ENCODE peak calls at places on chromosomes 12 and 14, in four cellular contexts. I is HepG2, X is IMR-90, G is H1. J is an unnamed sample.

GRCh38 chr12:88334271-88334670 is 192.2 kb downstream of the TMTC3 start:
- DNase-seq in I (no peak), X (peak; percentile 63), G (no peak), J (no peak)

GRCh38 chr14:92368001-92368400 is 45.0 kb downstream of the SLC24A4 start:
- DNase-seq in I (no peak), X (no peak), G (no peak), J (no peak)

GRCh38 chr14:69606258-69606657 is 5.1 kb upstream of the SUSD6 start:
- DNase-seq in I (peak; percentile 81), X (no peak), G (no peak), J (no peak)

GRCh38 chr12:63849641-63850040 is 5.1 kb downstream of the SRGAP1 start:
- DNase-seq in I (no peak), X (no peak), G (no peak), J (no peak)

GRCh38 chr12:49603721-49604120 is 1.7 kb downstream of the FAM186B start:
- DNase-seq in I (no peak), X (no peak), G (no peak), J (no peak)

GRCh38 chr12:105083551-105084105 is 630 bp downstream of the ALDH1L2 start:
- DNase-seq in I (no peak), X (peak; percentile 77), G (peak; percentile 50), J (peak; percentile 36)

GRCh38 chr14:56273949-56274348 is 155.7 kb downstream of the PELI2 start:
- DNase-seq in I (no peak), X (no peak), G (no peak), J (no peak)

GRCh38 chr12:64491718-64492117 is 39.8 kb downstream of the TBK1 start:
- DNase-seq in I (no peak), X (no peak), G (no peak), J (no peak)

GRCh38 chr14:68959035-68959434 is 20.1 kb downstream of the ACTN1 start:
- DNase-seq in I (no peak), X (no peak), G (no peak), J (no peak)

GRCh38 chr12:89949457-89950195 is 241.0 kb upstream of the ATP2B1 start:
- DNase-seq in I (peak; percentile 9), X (peak; percentile 64), G (no peak), J (peak; percentile 98)

GRCh38 chr14:24876009-24876690 is 173.8 kb downstream of the STXBP6 start:
- DNase-seq in I (no peak), X (no peak), G (no peak), J (no peak)

GRCh38 chr12:132418393-132418925 is 71.5 kb upstream of the FBRSL1 start:
- DNase-seq in I (no peak), X (no peak), G (no peak), J (no peak)

GRCh38 chr12:57111046-57111698 is at the start of gene STAT6:
- DNase-seq in I (peak; percentile 71), X (peak; percentile 87), G (no peak), J (peak; percentile 87)

GRCh38 chr12:47382305-47382704 is 302.5 kb upstream of the AMIGO2 start:
- DNase-seq in I (no peak), X (no peak), G (no peak), J (peak; percentile 44)

GRCh38 chr12:8452976-8453616 is 2.7 kb upstream of the CLEC6A start:
- DNase-seq in I (no peak), X (no peak), G (no peak), J (no peak)

GRCh38 chr12:128557231-128557630 is 266.5 kb downstream of the SLC15A4 start:
- DNase-seq in I (no peak), X (no peak), G (no peak), J (no peak)

GRCh38 chr12:66514581-66514980 is 164.3 kb downstream of the GRIP1 start:
- DNase-seq in I (no peak), X (no peak), G (no peak), J (no peak)

GRCh38 chr14:76201162-76201561 is 49.4 kb downstream of the GPATCH2L start:
- DNase-seq in I (no peak), X (peak; percentile 98), G (no peak), J (peak; percentile 54)

GRCh38 chr12:122336015-122336946 is 70.0 kb upstream of the VPS33A start:
- DNase-seq in I (peak; percentile 23), X (peak; percentile 34), G (peak; percentile 55), J (peak; percentile 51)

GRCh38 chr12:12387521-12387920 is 30.6 kb downstream of the BORCS5 start:
- DNase-seq in I (no peak), X (peak; percentile 59), G (no peak), J (no peak)

GRCh38 chr12:48084066-48084465 is 21.8 kb downstream of the SENP1 start:
- DNase-seq in I (no peak), X (peak; percentile 13), G (no peak), J (peak; percentile 34)

GRCh38 chr12:106333010-106333409 is 24.5 kb upstream of the POLR3B start:
- DNase-seq in I (no peak), X (no peak), G (no peak), J (no peak)

GRCh38 chr14:105711841-105712460 is 185.6 kb downstream of the TMEM121 start:
- DNase-seq in I (no peak), X (no peak), G (no peak), J (no peak)

GRCh38 chr14:74975059-74975810 is 19.8 kb upstream of the PGF start:
- DNase-seq in I (no peak), X (no peak), G (no peak), J (no peak)

GRCh38 chr12:25496098-25496587 is 56.9 kb downstream of the LMNTD1 start:
- DNase-seq in I (no peak), X (peak; percentile 38), G (no peak), J (no peak)

GRCh38 chr14:101135796-101136742 is 232.5 kb upstream of the RTL1 start:
- DNase-seq in I (no peak), X (no peak), G (no peak), J (no peak)

GRCh38 chr12:45540661-45541341 is 188.7 kb upstream of the ARID2 start:
- DNase-seq in I (no peak), X (no peak), G (no peak), J (no peak)

GRCh38 chr12:69872804-69873203 is 47.8 kb downstream of the MYRFL start:
- DNase-seq in I (no peak), X (peak; percentile 5), G (no peak), J (no peak)

GRCh38 chr12:15035185-15035584 is 62.3 kb downstream of the PDE6H start:
- DNase-seq in I (no peak), X (no peak), G (no peak), J (no peak)
- TF ChIP-seq MAFK in I (no peak), X (no peak), G (no peak), J (no peak)

GRCh38 chr12:55741978-55742377 is 944 bp upstream of the GDF11 start:
- DNase-seq in I (no peak), X (no peak), G (no peak), J (no peak)

GRCh38 chr12:55743131-55743921 is 404 bp downstream of the GDF11 start:
- DNase-seq in I (no peak), X (peak; percentile 68), G (peak; percentile 64), J (peak; percentile 65)

GRCh38 chr12:55745361-55746146 is 2.6 kb downstream of the GDF11 start:
- DNase-seq in I (peak; percentile 36), X (no peak), G (peak; percentile 77), J (no peak)

GRCh38 chr12:55743967-55744931 is 1.3 kb downstream of the GDF11 start:
- DNase-seq in I (no peak), X (no peak), G (peak; percentile 58), J (no peak)

DNA sequence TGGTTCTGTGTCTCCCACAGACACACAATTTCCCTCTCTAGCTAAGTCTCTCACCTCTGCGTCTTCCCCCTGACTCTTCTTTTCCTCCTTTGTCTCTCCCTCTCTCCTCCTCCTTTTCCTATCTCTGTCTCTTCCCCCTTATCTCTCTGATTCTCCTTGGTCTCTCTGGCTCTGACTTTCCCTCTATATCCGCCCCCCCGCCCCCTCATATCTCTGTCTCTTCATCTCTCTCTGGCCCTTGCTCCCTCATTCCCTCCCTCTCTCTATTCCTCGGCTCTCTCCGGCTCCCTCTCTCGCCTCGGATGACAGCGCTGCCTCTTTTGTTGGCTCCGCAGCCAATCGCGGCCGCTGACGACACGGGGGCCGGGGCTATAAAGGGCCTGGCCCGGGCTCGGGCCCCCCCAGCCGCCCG is at the start of gene GDF11:
- DNase-seq in I (peak; percentile 39), X (peak; percentile 74), G (peak; percentile 82), J (peak; percentile 64)
- H3K4me1 ChIP-seq in I (peaks cover 46% of the 10 kb centered on the region), X (peaks cover 20% of the 10 kb centered on the region), G (peaks cover 4% of the 10 kb centered on the region), J (peaks cover 30% of the 10 kb centered on the region)

GRCh38 chr14:31692376-31692781 is 131.2 kb downstream of the NUBPL start:
- DNase-seq in I (no peak), X (peak; percentile 5), G (no peak), J (no peak)
- TF ChIP-seq MAFK in I (no peak), X (no peak), G (no peak), J (no peak)

GRCh38 chr14:20797159-20797558 is 5.5 kb downstream of the RNASE1 start:
- DNase-seq in I (no peak), X (no peak), G (no peak), J (no peak)
- H3K4me1 ChIP-seq in I (peaks cover 15% of the 10 kb centered on the region), X (no peaks in the 10 kb centered on the region), G (peaks cover 8% of the 10 kb centered on the region), J (no peaks in the 10 kb centered on the region)

GRCh38 chr12:68290126-68290525 is 36.7 kb upstream of the IL22 start:
- DNase-seq in I (no peak), X (no peak), G (no peak), J (no peak)
- TF ChIP-seq MAFK in I (no peak), X (no peak), G (no peak), J (no peak)